ENCODE peak calls at places on chromosomes 2 and 18, in six cellular contexts. One of them, this sample, is unnamed. For H3K27me3, the result is how much of the 10 kb centered on the place peaks cover.

GRCh38 chr18:10530852-10531251 is 5.0 kb downstream of the NAPG start:
- ATAC-seq in Panc1: no peak
- ATAC-seq in HepG2: no peak
- ATAC-seq in HCT116: no peak
- ATAC-seq in GM12878: no peak
- ATAC-seq in GM23338: no peak
- ATAC-seq in this sample: no peak

GRCh38 chr18:74132201-74132600 is 15.4 kb downstream of the FBXO15 start:
- ATAC-seq in Panc1: no peak
- ATAC-seq in HepG2: no peak
- ATAC-seq in HCT116: no peak
- ATAC-seq in GM12878: no peak
- ATAC-seq in GM23338: no peak
- ATAC-seq in this sample: no peak

GRCh38 chr2:68917034-68917718 is 35.5 kb downstream of the GKN2 start:
- ATAC-seq in Panc1: no peak
- ATAC-seq in HepG2: no peak
- ATAC-seq in HCT116: no peak
- ATAC-seq in GM12878: no peak
- ATAC-seq in GM23338: no peak
- ATAC-seq in this sample: no peak

GRCh38 chr2:150156415-150156814 is 331.1 kb downstream of the RND3 start:
- ATAC-seq in Panc1: no peak
- ATAC-seq in HepG2: no peak
- ATAC-seq in HCT116: no peak
- ATAC-seq in GM12878: no peak
- ATAC-seq in GM23338: no peak
- ATAC-seq in this sample: no peak

GRCh38 chr18:9048808-9049494 is 53.5 kb upstream of the NDUFV2 start:
- ATAC-seq in Panc1: no peak
- ATAC-seq in HepG2: no peak
- ATAC-seq in HCT116: no peak
- ATAC-seq in GM12878: peak
- ATAC-seq in GM23338: no peak
- ATAC-seq in this sample: no peak

GRCh38 chr18:77069482-77069881 is 63.1 kb downstream of the MBP start:
- ATAC-seq in Panc1: no peak
- ATAC-seq in HepG2: no peak
- ATAC-seq in HCT116: no peak
- ATAC-seq in GM12878: no peak
- ATAC-seq in GM23338: peak
- ATAC-seq in this sample: no peak

GRCh38 chr18:35172009-35172408 is 68.8 kb upstream of the ZNF397 start:
- ATAC-seq in Panc1: no peak
- ATAC-seq in HepG2: peak
- ATAC-seq in HCT116: no peak
- ATAC-seq in GM12878: no peak
- ATAC-seq in GM23338: no peak
- ATAC-seq in this sample: no peak

GRCh38 chr2:8633735-8634313 is 48.0 kb upstream of the ID2 start:
- ATAC-seq in Panc1: no peak
- ATAC-seq in HepG2: peak
- ATAC-seq in HCT116: peak
- ATAC-seq in GM12878: peak
- ATAC-seq in GM23338: no peak
- ATAC-seq in this sample: no peak

GRCh38 chr2:43226558-43226954 is at the start of gene ZFP36L2:
- ATAC-seq in Panc1: peak
- ATAC-seq in HepG2: peak
- ATAC-seq in HCT116: peak
- ATAC-seq in GM12878: peak
- ATAC-seq in GM23338: peak
- ATAC-seq in this sample: peak

GRCh38 chr2:28546242-28546641 is 50.4 kb downstream of the PLB1 start:
- ATAC-seq in Panc1: no peak
- ATAC-seq in HepG2: no peak
- ATAC-seq in HCT116: no peak
- ATAC-seq in GM12878: no peak
- ATAC-seq in GM23338: no peak
- ATAC-seq in this sample: no peak

GRCh38 chr2:58432491-58433166 is 191.5 kb upstream of the FANCL start:
- ATAC-seq in Panc1: no peak
- ATAC-seq in HepG2: no peak
- ATAC-seq in HCT116: no peak
- ATAC-seq in GM12878: no peak
- ATAC-seq in GM23338: no peak
- ATAC-seq in this sample: no peak

DNA sequence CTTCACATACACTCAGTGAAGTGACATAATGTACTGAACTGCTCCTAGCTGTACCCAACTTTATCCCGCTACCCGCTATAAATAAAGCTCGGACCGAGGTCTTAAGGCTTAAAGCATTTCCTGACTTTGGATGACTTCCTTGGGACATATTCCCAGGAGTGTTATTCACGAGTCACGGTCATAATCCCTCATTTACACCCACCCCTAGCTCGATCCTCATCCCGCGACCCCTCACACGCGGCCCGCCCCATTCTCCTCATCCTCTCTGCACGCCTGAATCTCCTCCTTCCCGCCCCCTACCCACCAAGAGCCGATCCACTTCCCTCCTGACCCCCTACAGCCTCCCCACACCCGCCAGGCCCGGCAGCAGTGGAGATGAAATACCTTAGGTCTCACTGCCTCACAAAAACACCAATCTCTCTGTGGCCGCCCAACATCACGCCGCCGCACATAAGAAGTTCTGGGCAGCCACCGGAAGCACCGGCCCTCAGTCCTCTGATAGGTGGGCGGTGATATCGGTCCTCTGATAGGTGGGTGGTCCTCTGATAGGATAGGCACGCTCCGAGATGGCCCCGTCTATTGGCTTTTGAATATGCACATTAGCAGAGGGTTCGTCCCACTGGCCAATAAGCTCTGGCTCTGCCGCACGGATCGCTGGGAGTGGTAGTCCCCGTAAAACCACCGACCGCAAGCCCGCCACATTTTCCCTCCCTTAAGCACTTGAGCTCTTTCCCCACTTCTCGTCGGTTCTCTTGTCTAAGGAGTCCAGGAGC is at the start of gene WDCP:
- ATAC-seq in Panc1: peak
- ATAC-seq in HepG2: peak
- ATAC-seq in HCT116: peak
- ATAC-seq in GM12878: peak
- ATAC-seq in GM23338: peak
- ATAC-seq in this sample: peak
- TF ChIP-seq POLR2AphosphoS5 in Panc1: peak
- TF ChIP-seq POLR2AphosphoS5 in HepG2: peak
- TF ChIP-seq POLR2AphosphoS5 in HCT116: peak
- TF ChIP-seq POLR2AphosphoS5 in GM12878: peak
- TF ChIP-seq POLR2AphosphoS5 in GM23338: peak
- TF ChIP-seq POLR2AphosphoS5 in this sample: peak

DNA sequence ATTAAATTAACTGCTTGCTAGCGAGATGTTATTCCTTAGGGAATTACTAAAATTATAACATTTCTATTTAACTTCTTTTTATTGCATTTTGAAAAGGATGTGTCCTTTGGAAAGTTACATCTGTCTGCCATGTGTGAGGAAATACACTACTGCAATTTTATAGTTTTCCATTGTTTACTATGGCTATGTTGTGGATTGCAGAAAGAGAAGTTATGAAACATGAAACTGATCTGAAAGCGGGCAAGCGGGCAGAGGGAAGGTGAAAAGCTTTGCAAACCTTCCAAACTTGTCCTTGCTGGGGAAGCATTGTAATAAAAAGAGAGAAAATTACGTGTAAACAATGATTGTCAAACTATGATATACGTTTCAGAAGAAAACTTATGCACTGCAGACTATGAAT is 13.6 kb downstream of the NCKAP1 start:
- ATAC-seq in Panc1: no peak
- ATAC-seq in HepG2: no peak
- ATAC-seq in HCT116: no peak
- ATAC-seq in GM12878: no peak
- ATAC-seq in GM23338: no peak
- ATAC-seq in this sample: no peak
- H3K27me3 ChIP-seq in Panc1: under half
- H3K27me3 ChIP-seq in HepG2: under half
- H3K27me3 ChIP-seq in HCT116: under half
- H3K27me3 ChIP-seq in GM12878: under half
- H3K27me3 ChIP-seq in GM23338: under half
- H3K27me3 ChIP-seq in this sample: under half

DNA sequence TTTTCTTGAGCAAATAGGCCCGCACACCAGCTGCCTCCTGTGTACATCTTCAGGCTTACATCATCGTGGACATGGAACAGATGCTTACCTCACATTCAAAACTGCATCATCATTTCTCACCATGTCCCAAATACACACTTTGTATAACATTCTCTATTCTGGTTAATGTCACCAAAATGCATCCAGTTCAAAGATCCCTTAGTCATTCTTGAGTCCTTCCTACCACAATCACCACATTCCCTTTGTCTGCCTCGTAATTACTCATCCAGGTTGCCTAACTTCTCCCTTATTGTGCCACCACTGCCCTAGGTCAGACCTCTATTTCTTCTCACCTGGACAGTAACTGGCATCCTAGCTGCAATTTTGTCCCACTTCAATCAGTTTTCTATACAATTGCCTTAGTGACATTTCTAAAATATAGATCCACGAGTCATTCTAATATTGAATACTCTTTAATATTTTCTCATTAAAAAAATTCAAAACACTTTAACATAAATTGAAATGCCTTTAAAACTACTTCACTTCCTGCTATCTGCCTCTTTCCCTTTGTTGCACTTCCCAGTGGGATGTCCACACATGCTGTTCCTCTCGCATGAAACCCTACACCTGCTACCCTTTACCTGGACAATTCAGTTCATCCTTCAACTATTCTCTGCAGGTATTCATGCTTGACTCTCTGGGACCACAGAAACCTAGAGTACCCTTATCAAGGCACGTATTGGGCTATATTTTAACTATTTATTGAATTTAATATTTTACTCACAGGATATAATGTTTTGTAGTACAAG is 373.5 kb upstream of the GALNT5 start:
- ATAC-seq in Panc1: no peak
- ATAC-seq in HepG2: no peak
- ATAC-seq in HCT116: peak
- ATAC-seq in GM12878: no peak
- ATAC-seq in GM23338: peak
- ATAC-seq in this sample: no peak
- TF ChIP-seq POLR2AphosphoS5 in Panc1: no peak
- TF ChIP-seq POLR2AphosphoS5 in HepG2: no peak
- TF ChIP-seq POLR2AphosphoS5 in HCT116: no peak
- TF ChIP-seq POLR2AphosphoS5 in GM12878: no peak
- TF ChIP-seq POLR2AphosphoS5 in GM23338: no peak
- TF ChIP-seq POLR2AphosphoS5 in this sample: no peak

DNA sequence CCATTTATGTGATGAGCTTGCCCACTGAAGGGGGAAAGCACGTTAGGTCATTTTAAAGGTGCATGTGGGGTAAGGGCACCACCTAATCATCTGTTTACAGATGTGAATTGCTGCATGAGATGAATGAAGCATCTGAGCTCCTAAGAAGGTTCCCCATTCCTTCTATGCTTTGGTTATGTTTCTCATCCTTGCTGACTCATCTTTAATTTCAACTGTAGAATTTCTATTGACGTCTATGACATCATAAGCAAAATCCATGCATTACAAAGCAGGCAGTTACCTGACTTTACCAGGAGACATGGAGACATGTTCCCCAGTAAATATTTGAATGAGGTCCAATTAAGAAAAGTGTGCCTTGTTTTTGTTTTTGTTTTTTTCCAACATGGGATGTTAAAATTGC is 2.8 kb downstream of the SNTG2 start:
- ATAC-seq in Panc1: no peak
- ATAC-seq in HepG2: no peak
- ATAC-seq in HCT116: no peak
- ATAC-seq in GM12878: no peak
- ATAC-seq in GM23338: no peak
- ATAC-seq in this sample: no peak
- H3K27me3 ChIP-seq in Panc1: under half
- H3K27me3 ChIP-seq in HepG2: under half
- H3K27me3 ChIP-seq in HCT116: under half
- H3K27me3 ChIP-seq in GM12878: under half
- H3K27me3 ChIP-seq in GM23338: under half
- H3K27me3 ChIP-seq in this sample: half or more